ENCODE peak calls at places on chromosome 14, in nine cellular contexts. One of them, this sample, is unnamed.

GRCh38 chr14:64363265-64363840 is 24.8 kb upstream of the MTHFD1 start:
- DNase-seq in lower lobe of right lung: no peak
- DNase-seq in SK-N-SH: no peak
- DNase-seq in kidney: no peak
- DNase-seq in choroid plexus epithelial cell: peak
- DNase-seq in WERI-Rb-1: no peak
- DNase-seq in brain microvascular endothelial cell: peak
- DNase-seq in lung: no peak
- DNase-seq in adrenal gland: no peak
- DNase-seq in this sample: no peak

GRCh38 chr14:88995437-88996198 is 171.2 kb downstream of the TTC8 start:
- DNase-seq in lower lobe of right lung: no peak
- DNase-seq in SK-N-SH: no peak
- DNase-seq in kidney: peak
- DNase-seq in choroid plexus epithelial cell: peak
- DNase-seq in WERI-Rb-1: no peak
- DNase-seq in brain microvascular endothelial cell: no peak
- DNase-seq in lung: peak
- DNase-seq in adrenal gland: peak
- DNase-seq in this sample: no peak

GRCh38 chr14:39230416-39230815 is 3.3 kb upstream of the MIA2 start:
- DNase-seq in lower lobe of right lung: no peak
- DNase-seq in SK-N-SH: no peak
- DNase-seq in kidney: no peak
- DNase-seq in choroid plexus epithelial cell: no peak
- DNase-seq in WERI-Rb-1: no peak
- DNase-seq in brain microvascular endothelial cell: no peak
- DNase-seq in lung: no peak
- DNase-seq in adrenal gland: no peak
- DNase-seq in this sample: no peak

GRCh38 chr14:52692248-52692962 is 3.0 kb downstream of the ERO1A start:
- DNase-seq in lower lobe of right lung: no peak
- DNase-seq in SK-N-SH: peak
- DNase-seq in kidney: no peak
- DNase-seq in choroid plexus epithelial cell: peak
- DNase-seq in WERI-Rb-1: no peak
- DNase-seq in brain microvascular endothelial cell: no peak
- DNase-seq in lung: no peak
- DNase-seq in adrenal gland: peak
- DNase-seq in this sample: no peak

GRCh38 chr14:60331201-60332045 is 82.4 kb downstream of the PPM1A start:
- DNase-seq in lower lobe of right lung: peak
- DNase-seq in SK-N-SH: peak
- DNase-seq in kidney: peak
- DNase-seq in choroid plexus epithelial cell: peak
- DNase-seq in WERI-Rb-1: peak
- DNase-seq in brain microvascular endothelial cell: peak
- DNase-seq in lung: peak
- DNase-seq in adrenal gland: peak
- DNase-seq in this sample: peak

GRCh38 chr14:88993946-88994345 is 169.5 kb downstream of the TTC8 start:
- DNase-seq in lower lobe of right lung: no peak
- DNase-seq in SK-N-SH: no peak
- DNase-seq in kidney: no peak
- DNase-seq in choroid plexus epithelial cell: peak
- DNase-seq in WERI-Rb-1: no peak
- DNase-seq in brain microvascular endothelial cell: peak
- DNase-seq in lung: no peak
- DNase-seq in adrenal gland: no peak
- DNase-seq in this sample: no peak

GRCh38 chr14:105384041-105384557 is 14.2 kb upstream of the TEX22 start:
- DNase-seq in lower lobe of right lung: no peak
- DNase-seq in SK-N-SH: no peak
- DNase-seq in kidney: peak
- DNase-seq in choroid plexus epithelial cell: no peak
- DNase-seq in WERI-Rb-1: no peak
- DNase-seq in brain microvascular endothelial cell: no peak
- DNase-seq in lung: no peak
- DNase-seq in adrenal gland: no peak
- DNase-seq in this sample: no peak

GRCh38 chr14:102539544-102540309 is 30.2 kb upstream of the ANKRD9 start:
- DNase-seq in lower lobe of right lung: no peak
- DNase-seq in SK-N-SH: peak
- DNase-seq in kidney: peak
- DNase-seq in choroid plexus epithelial cell: peak
- DNase-seq in WERI-Rb-1: no peak
- DNase-seq in brain microvascular endothelial cell: peak
- DNase-seq in lung: no peak
- DNase-seq in adrenal gland: peak
- DNase-seq in this sample: no peak

GRCh38 chr14:87108726-87109125 is 884.3 kb downstream of the GALC start:
- DNase-seq in lower lobe of right lung: no peak
- DNase-seq in SK-N-SH: no peak
- DNase-seq in kidney: no peak
- DNase-seq in choroid plexus epithelial cell: peak
- DNase-seq in WERI-Rb-1: no peak
- DNase-seq in brain microvascular endothelial cell: no peak
- DNase-seq in lung: no peak
- DNase-seq in adrenal gland: no peak
- DNase-seq in this sample: no peak

GRCh38 chr14:48725001-48725734 is 861.0 kb downstream of the RPS29 start:
- DNase-seq in lower lobe of right lung: no peak
- DNase-seq in SK-N-SH: no peak
- DNase-seq in kidney: no peak
- DNase-seq in choroid plexus epithelial cell: peak
- DNase-seq in WERI-Rb-1: no peak
- DNase-seq in brain microvascular endothelial cell: no peak
- DNase-seq in lung: no peak
- DNase-seq in adrenal gland: no peak
- DNase-seq in this sample: no peak

GRCh38 chr14:45651906-45652305 is 398.9 kb upstream of the MIS18BP1 start:
- DNase-seq in lower lobe of right lung: no peak
- DNase-seq in SK-N-SH: no peak
- DNase-seq in kidney: no peak
- DNase-seq in choroid plexus epithelial cell: peak
- DNase-seq in WERI-Rb-1: no peak
- DNase-seq in brain microvascular endothelial cell: peak
- DNase-seq in lung: no peak
- DNase-seq in adrenal gland: no peak
- DNase-seq in this sample: no peak

GRCh38 chr14:22939684-22940083 is 10.5 kb upstream of the PRMT5 start:
- DNase-seq in lower lobe of right lung: no peak
- DNase-seq in SK-N-SH: no peak
- DNase-seq in kidney: no peak
- DNase-seq in choroid plexus epithelial cell: peak
- DNase-seq in WERI-Rb-1: no peak
- DNase-seq in brain microvascular endothelial cell: peak
- DNase-seq in lung: no peak
- DNase-seq in adrenal gland: no peak
- DNase-seq in this sample: no peak

GRCh38 chr14:58755026-58755929 is 117.5 kb downstream of the DACT1 start:
- DNase-seq in lower lobe of right lung: no peak
- DNase-seq in SK-N-SH: no peak
- DNase-seq in kidney: no peak
- DNase-seq in choroid plexus epithelial cell: no peak
- DNase-seq in WERI-Rb-1: no peak
- DNase-seq in brain microvascular endothelial cell: no peak
- DNase-seq in lung: no peak
- DNase-seq in adrenal gland: no peak
- DNase-seq in this sample: peak
- H3K4me3 ChIP-seq in lower lobe of right lung: no peak
- H3K4me3 ChIP-seq in SK-N-SH: no peak
- H3K4me3 ChIP-seq in kidney: no peak
- H3K4me3 ChIP-seq in choroid plexus epithelial cell: no peak
- H3K4me3 ChIP-seq in WERI-Rb-1: no peak
- H3K4me3 ChIP-seq in brain microvascular endothelial cell: no peak
- H3K4me3 ChIP-seq in lung: no peak
- H3K4me3 ChIP-seq in adrenal gland: no peak
- H3K4me3 ChIP-seq in this sample: no peak

GRCh38 chr14:92801917-92802316 is 7.8 kb downstream of the GOLGA5 start:
- DNase-seq in lower lobe of right lung: no peak
- DNase-seq in SK-N-SH: no peak
- DNase-seq in kidney: no peak
- DNase-seq in choroid plexus epithelial cell: no peak
- DNase-seq in WERI-Rb-1: no peak
- DNase-seq in brain microvascular endothelial cell: no peak
- DNase-seq in lung: no peak
- DNase-seq in adrenal gland: no peak
- DNase-seq in this sample: no peak

GRCh38 chr14:92798811-92799210 is 4.7 kb downstream of the GOLGA5 start:
- DNase-seq in lower lobe of right lung: no peak
- DNase-seq in SK-N-SH: no peak
- DNase-seq in kidney: no peak
- DNase-seq in choroid plexus epithelial cell: no peak
- DNase-seq in WERI-Rb-1: no peak
- DNase-seq in brain microvascular endothelial cell: no peak
- DNase-seq in lung: no peak
- DNase-seq in adrenal gland: no peak
- DNase-seq in this sample: no peak

GRCh38 chr14:92797935-92798653 is 4.0 kb downstream of the GOLGA5 start:
- DNase-seq in lower lobe of right lung: no peak
- DNase-seq in SK-N-SH: no peak
- DNase-seq in kidney: no peak
- DNase-seq in choroid plexus epithelial cell: no peak
- DNase-seq in WERI-Rb-1: no peak
- DNase-seq in brain microvascular endothelial cell: no peak
- DNase-seq in lung: no peak
- DNase-seq in adrenal gland: no peak
- DNase-seq in this sample: no peak

GRCh38 chr14:92800525-92800924 is 6.4 kb downstream of the GOLGA5 start:
- DNase-seq in lower lobe of right lung: no peak
- DNase-seq in SK-N-SH: no peak
- DNase-seq in kidney: no peak
- DNase-seq in choroid plexus epithelial cell: no peak
- DNase-seq in WERI-Rb-1: no peak
- DNase-seq in brain microvascular endothelial cell: no peak
- DNase-seq in lung: no peak
- DNase-seq in adrenal gland: no peak
- DNase-seq in this sample: no peak

GRCh38 chr14:92800012-92800411 is 5.9 kb downstream of the GOLGA5 start:
- DNase-seq in lower lobe of right lung: no peak
- DNase-seq in SK-N-SH: no peak
- DNase-seq in kidney: no peak
- DNase-seq in choroid plexus epithelial cell: no peak
- DNase-seq in WERI-Rb-1: no peak
- DNase-seq in brain microvascular endothelial cell: no peak
- DNase-seq in lung: no peak
- DNase-seq in adrenal gland: no peak
- DNase-seq in this sample: no peak
- H3K4me3 ChIP-seq in lower lobe of right lung: no peak
- H3K4me3 ChIP-seq in SK-N-SH: no peak
- H3K4me3 ChIP-seq in kidney: no peak
- H3K4me3 ChIP-seq in choroid plexus epithelial cell: no peak
- H3K4me3 ChIP-seq in WERI-Rb-1: no peak
- H3K4me3 ChIP-seq in brain microvascular endothelial cell: no peak
- H3K4me3 ChIP-seq in lung: no peak
- H3K4me3 ChIP-seq in adrenal gland: no peak
- H3K4me3 ChIP-seq in this sample: no peak

GRCh38 chr14:101132588-101132987 is 229.1 kb upstream of the RTL1 start:
- DNase-seq in lower lobe of right lung: no peak
- DNase-seq in SK-N-SH: no peak
- DNase-seq in kidney: no peak
- DNase-seq in choroid plexus epithelial cell: no peak
- DNase-seq in WERI-Rb-1: no peak
- DNase-seq in brain microvascular endothelial cell: no peak
- DNase-seq in lung: peak
- DNase-seq in adrenal gland: no peak
- DNase-seq in this sample: no peak

GRCh38 chr14:101130861-101131260 is 227.3 kb upstream of the RTL1 start:
- DNase-seq in lower lobe of right lung: peak
- DNase-seq in SK-N-SH: peak
- DNase-seq in kidney: peak
- DNase-seq in choroid plexus epithelial cell: no peak
- DNase-seq in WERI-Rb-1: no peak
- DNase-seq in brain microvascular endothelial cell: no peak
- DNase-seq in lung: peak
- DNase-seq in adrenal gland: no peak
- DNase-seq in this sample: no peak

GRCh38 chr14:101132051-101132541 is 228.6 kb upstream of the RTL1 start:
- DNase-seq in lower lobe of right lung: peak
- DNase-seq in SK-N-SH: peak
- DNase-seq in kidney: no peak
- DNase-seq in choroid plexus epithelial cell: no peak
- DNase-seq in WERI-Rb-1: no peak
- DNase-seq in brain microvascular endothelial cell: no peak
- DNase-seq in lung: peak
- DNase-seq in adrenal gland: no peak
- DNase-seq in this sample: no peak

GRCh38 chr14:101133068-101133467 is 229.5 kb upstream of the RTL1 start:
- DNase-seq in lower lobe of right lung: no peak
- DNase-seq in SK-N-SH: no peak
- DNase-seq in kidney: no peak
- DNase-seq in choroid plexus epithelial cell: no peak
- DNase-seq in WERI-Rb-1: no peak
- DNase-seq in brain microvascular endothelial cell: no peak
- DNase-seq in lung: peak
- DNase-seq in adrenal gland: no peak
- DNase-seq in this sample: no peak

GRCh38 chr14:101131451-101131916 is 228.0 kb upstream of the RTL1 start:
- DNase-seq in lower lobe of right lung: no peak
- DNase-seq in SK-N-SH: peak
- DNase-seq in kidney: peak
- DNase-seq in choroid plexus epithelial cell: no peak
- DNase-seq in WERI-Rb-1: no peak
- DNase-seq in brain microvascular endothelial cell: no peak
- DNase-seq in lung: no peak
- DNase-seq in adrenal gland: no peak
- DNase-seq in this sample: no peak
- H3K4me3 ChIP-seq in lower lobe of right lung: no peak
- H3K4me3 ChIP-seq in SK-N-SH: no peak
- H3K4me3 ChIP-seq in kidney: no peak
- H3K4me3 ChIP-seq in choroid plexus epithelial cell: no peak
- H3K4me3 ChIP-seq in WERI-Rb-1: no peak
- H3K4me3 ChIP-seq in brain microvascular endothelial cell: no peak
- H3K4me3 ChIP-seq in lung: no peak
- H3K4me3 ChIP-seq in adrenal gland: no peak
- H3K4me3 ChIP-seq in this sample: no peak

GRCh38 chr14:74963705-74964271 is 8.4 kb upstream of the PGF start:
- DNase-seq in lower lobe of right lung: no peak
- DNase-seq in SK-N-SH: no peak
- DNase-seq in kidney: no peak
- DNase-seq in choroid plexus epithelial cell: peak
- DNase-seq in WERI-Rb-1: peak
- DNase-seq in brain microvascular endothelial cell: no peak
- DNase-seq in lung: no peak
- DNase-seq in adrenal gland: no peak
- DNase-seq in this sample: no peak
- H3K4me3 ChIP-seq in lower lobe of right lung: no peak
- H3K4me3 ChIP-seq in SK-N-SH: no peak
- H3K4me3 ChIP-seq in kidney: no peak
- H3K4me3 ChIP-seq in choroid plexus epithelial cell: no peak
- H3K4me3 ChIP-seq in WERI-Rb-1: no peak
- H3K4me3 ChIP-seq in brain microvascular endothelial cell: no peak
- H3K4me3 ChIP-seq in lung: no peak
- H3K4me3 ChIP-seq in adrenal gland: no peak
- H3K4me3 ChIP-seq in this sample: no peak

GRCh38 chr14:104284636-104285482 is 146.5 kb downstream of the KIF26A start:
- DNase-seq in lower lobe of right lung: peak
- DNase-seq in SK-N-SH: peak
- DNase-seq in kidney: peak
- DNase-seq in choroid plexus epithelial cell: no peak
- DNase-seq in WERI-Rb-1: peak
- DNase-seq in brain microvascular endothelial cell: no peak
- DNase-seq in lung: no peak
- DNase-seq in adrenal gland: no peak
- DNase-seq in this sample: peak
- H3K4me3 ChIP-seq in lower lobe of right lung: no peak
- H3K4me3 ChIP-seq in SK-N-SH: no peak
- H3K4me3 ChIP-seq in kidney: no peak
- H3K4me3 ChIP-seq in choroid plexus epithelial cell: no peak
- H3K4me3 ChIP-seq in WERI-Rb-1: no peak
- H3K4me3 ChIP-seq in brain microvascular endothelial cell: no peak
- H3K4me3 ChIP-seq in lung: no peak
- H3K4me3 ChIP-seq in adrenal gland: no peak
- H3K4me3 ChIP-seq in this sample: no peak

This sample was measured in body of pancreas.